ENCODE peak calls at places on chromosomes 2 and 18, in six cellular contexts. J is GM12865, G is HFF-Myc, R is B cell, P is endothelial cell, A is hepatocyte. I is an unnamed sample.

GRCh38 chr2:240513544-240514287 is 44.1 kb downstream of the ANKMY1 start:
- DNase-seq in A (peak; percentile 89), P (peak; percentile 89), G (peak; percentile 48), R (peak; percentile 84), J (peak; percentile 92), I (peak; percentile 84)

GRCh38 chr18:8749492-8749891 is 44.1 kb downstream of the MTCL1 start:
- DNase-seq in G (no peak), A (no peak), P (no peak), J (no peak), R (no peak), I (no peak)

GRCh38 chr18:23683671-23684070 is 5.6 kb upstream of the LAMA3 start:
- DNase-seq in G (no peak), J (no peak), R (no peak), A (no peak), P (no peak), I (no peak)

GRCh38 chr18:28905509-28905908 is 728.6 kb upstream of the CDH2 start:
- DNase-seq in J (no peak), A (no peak), G (peak; percentile 32), P (no peak), R (no peak), I (peak; percentile 47)

GRCh38 chr2:74694281-74694680 is 40.2 kb downstream of the SEMA4F start:
- DNase-seq in R (no peak), A (no peak), P (no peak), G (no peak), J (no peak), I (no peak)

GRCh38 chr2:218432676-218433365 is 13.9 kb downstream of the VIL1 start:
- DNase-seq in P (no peak), A (no peak), J (no peak), G (no peak), R (no peak), I (no peak)

GRCh38 chr2:237431372-237431771 is 17.4 kb upstream of the COL6A3 start:
- DNase-seq in A (no peak), P (no peak), J (no peak), G (no peak), R (no peak), I (peak; percentile 90)

GRCh38 chr2:173741715-173742114 is 223.5 kb downstream of the SP3 start:
- DNase-seq in J (no peak), P (no peak), R (no peak), G (no peak), A (no peak), I (no peak)

GRCh38 chr2:229270551-229271410 is at the start of gene PID1:
- DNase-seq in P (peak; percentile 28), A (peak; percentile 86), R (no peak), G (no peak), J (no peak), I (peak; percentile 53)

GRCh38 chr18:58878640-58879039 is 14.0 kb downstream of the ZNF532 start:
- DNase-seq in R (no peak), A (no peak), J (no peak), G (no peak), P (no peak), I (no peak)

GRCh38 chr2:45329045-45329677 is 281.9 kb downstream of the SRBD1 start:
- DNase-seq in J (no peak), G (no peak), A (peak; percentile 42), R (no peak), P (no peak), I (no peak)

GRCh38 chr2:202135111-202135874 is 62.2 kb downstream of the KIAA2012 start:
- DNase-seq in J (no peak), P (no peak), R (no peak), G (peak; percentile 94), A (peak; percentile 78), I (peak; percentile 100)

GRCh38 chr18:56353676-56354260 is 284.6 kb downstream of the TXNL1 start:
- DNase-seq in G (no peak), A (no peak), P (no peak), J (no peak), R (no peak), I (no peak)

GRCh38 chr2:36538345-36538744 is 59.6 kb downstream of the FEZ2 start:
- DNase-seq in G (no peak), P (no peak), R (no peak), J (no peak), A (no peak), I (no peak)

GRCh38 chr2:233124449-233125080 is 64.4 kb downstream of the INPP5D start:
- DNase-seq in J (peak; percentile 80), P (no peak), G (no peak), R (peak; percentile 93), A (no peak), I (no peak)

GRCh38 chr2:6184532-6185302 is 492.5 kb downstream of the SOX11 start:
- DNase-seq in J (no peak), G (no peak), P (no peak), R (no peak), A (peak; percentile 46), I (peak; percentile 75)

GRCh38 chr2:213500881-213501280 is 216.6 kb downstream of the SPAG16 start:
- DNase-seq in A (no peak), J (no peak), G (no peak), P (no peak), R (no peak), I (no peak)

GRCh38 chr2:241217320-241218031 is 29.0 kb downstream of the ANO7 start:
- DNase-seq in P (peak; percentile 66), R (peak; percentile 56), J (peak; percentile 79), G (no peak), A (peak; percentile 86), I (peak; percentile 79)

GRCh38 chr18:11761553-11761952 is 72.5 kb downstream of the GNAL start:
- DNase-seq in G (no peak), R (no peak), P (no peak), J (peak; percentile 6), A (peak; percentile 38), I (no peak)
- TF ChIP-seq CTCF in G (no peak), R (no peak), P (peak; percentile 62), J (peak; percentile 33), A (peak; percentile 35), I (peak; percentile 7)

DNA sequence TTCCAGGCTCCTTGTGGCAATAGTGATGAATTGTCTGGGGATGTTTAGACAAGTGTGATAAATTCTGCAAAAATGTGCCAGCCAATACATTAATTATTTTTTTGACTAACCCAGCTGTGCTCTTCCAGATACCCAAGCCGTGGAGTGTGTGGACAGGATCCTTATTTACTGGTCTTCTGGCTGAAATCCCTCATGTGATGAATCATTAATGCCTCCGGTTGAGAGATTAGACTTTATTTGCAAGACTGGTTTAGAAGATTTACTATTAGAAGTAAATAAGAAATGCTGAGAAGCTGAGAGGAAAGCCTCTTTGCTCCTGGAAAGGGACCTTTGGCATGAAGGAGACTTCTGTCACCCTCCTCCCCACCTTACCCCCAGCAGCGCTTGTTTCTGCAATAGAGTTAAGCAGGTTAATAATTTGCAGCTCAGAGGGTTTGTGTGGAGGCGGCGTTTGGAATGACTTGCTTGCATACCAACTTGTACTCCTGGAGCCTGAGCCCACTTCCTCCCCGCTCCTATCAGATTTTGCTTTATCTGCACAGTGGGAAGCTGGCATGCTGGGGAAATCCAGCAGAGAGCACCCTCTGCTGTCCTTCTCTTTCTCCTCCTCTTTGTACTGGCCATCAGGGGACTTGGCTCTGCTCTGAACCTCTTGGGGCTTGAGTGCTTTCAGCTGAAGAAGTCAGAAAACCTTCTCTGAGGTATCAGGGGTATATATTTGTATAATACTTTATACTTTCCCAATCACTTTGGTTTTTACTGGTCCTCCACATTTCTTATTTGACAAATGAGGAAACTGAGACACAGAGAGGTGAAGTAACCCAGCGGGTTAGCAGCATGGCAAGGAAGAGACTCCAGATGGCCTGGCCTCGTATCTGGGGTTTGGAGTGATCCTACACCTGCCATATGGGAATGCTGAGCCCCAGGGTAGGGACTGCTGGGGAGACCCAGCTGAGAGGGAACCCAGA is 16.3 kb downstream of the SLC3A1 start:
- DNase-seq in G (peak; percentile 45), P (peak; percentile 38), A (peak; percentile 89), R (no peak), J (peak; percentile 11), I (peak; percentile 95)
- TF ChIP-seq CTCF in G (peak; percentile 67), P (no peak), A (peak; percentile 64), R (no peak), J (peak; percentile 9), I (peak; percentile 76)

GRCh38 chr2:191870744-191871143 is 23.9 kb upstream of the CAVIN2 start:
- DNase-seq in J (no peak), P (no peak), A (no peak), G (no peak), R (no peak), I (no peak)
- TF ChIP-seq CTCF in J (peak; percentile 14), P (no peak), A (no peak), G (peak; percentile 22), R (no peak), I (peak; percentile 19)

GRCh38 chr2:71223767-71224333 is 3.1 kb downstream of the PAIP2B start:
- DNase-seq in A (peak; percentile 71), P (peak; percentile 56), R (peak; percentile 56), J (peak; percentile 37), G (peak; percentile 9), I (peak; percentile 45)
- TF ChIP-seq CTCF in A (peak; percentile 54), P (no peak), R (no peak), J (peak; percentile 17), G (peak; percentile 57), I (peak; percentile 48)

DNA sequence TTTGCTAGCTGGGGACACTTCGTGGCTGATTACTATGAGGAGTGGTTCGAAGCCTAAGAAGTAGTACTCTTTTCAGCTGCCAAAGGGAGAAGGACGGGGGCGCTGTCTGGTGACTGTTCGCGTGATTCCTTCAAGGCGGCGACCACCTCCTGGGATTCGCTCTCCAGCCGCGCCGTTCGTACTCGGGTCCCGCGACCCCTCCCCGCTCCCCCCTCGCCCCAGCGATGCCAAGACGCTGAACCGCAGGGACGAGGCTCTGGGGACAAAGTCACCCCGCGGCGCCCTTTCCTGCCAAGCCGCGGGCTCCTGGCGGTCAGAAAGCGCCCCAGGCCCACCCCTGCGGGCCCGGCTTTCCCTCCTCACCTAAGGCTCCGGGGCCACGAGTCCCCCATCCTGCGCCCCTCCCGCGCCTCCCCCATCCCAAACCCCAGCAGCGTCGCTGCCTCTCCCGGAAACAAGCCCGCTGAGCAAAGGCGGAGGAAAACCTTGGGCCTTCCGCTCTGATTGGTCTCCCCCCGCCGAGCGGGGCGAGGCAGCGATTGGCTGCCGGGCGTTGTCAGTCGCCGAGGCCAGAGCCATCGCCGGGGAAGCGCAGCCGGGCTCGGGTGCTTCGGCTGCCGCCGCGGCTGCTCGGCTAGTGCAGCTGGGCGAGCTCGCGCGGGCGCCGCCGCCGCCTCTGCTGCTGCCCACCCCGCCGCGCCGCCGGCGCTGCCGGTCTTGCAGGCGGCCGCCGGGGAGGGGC is 404.3 kb downstream of the XIRP2 start:
- DNase-seq in J (peak; percentile 90), A (peak; percentile 96), R (no peak), G (peak; percentile 53), P (peak; percentile 90), I (peak; percentile 86)
- TF ChIP-seq CTCF in J (peak; percentile 28), A (peak; percentile 60), R (no peak), G (no peak), P (no peak), I (peak; percentile 22)

GRCh38 chr2:226776104-226776503 is 23.5 kb downstream of the IRS1 start:
- DNase-seq in R (no peak), J (no peak), G (no peak), P (no peak), A (no peak), I (no peak)
- TF ChIP-seq CTCF in R (no peak), J (no peak), G (no peak), P (no peak), A (no peak), I (no peak)

I was measured in fibroblast of villous mesenchyme.